ENCODE peak calls at places on chromosome 14, in ten cellular contexts. V, T, U, N, O, P, X, B, H and Y are unnamed samples. For H3K27me3, the result is how much of the 10 kb centered on the place peaks cover.

GRCh38 chr14:78714722-78715121 is 544.5 kb downstream of the NRXN3 start:
- DNase-seq in O (no peak), U (no peak), B (no peak), N (no peak), H (no peak), X (no peak), T (no peak), V (no peak), P (no peak), Y (no peak)

GRCh38 chr14:80055912-80056801 is 155.1 kb downstream of the DIO2 start:
- DNase-seq in H (no peak), T (no peak), X (no peak), U (peak), O (no peak), N (no peak), B (no peak), P (peak), V (peak), Y (peak)

GRCh38 chr14:101559624-101560533 is 1.4 kb upstream of the DIO3 start:
- DNase-seq in P (peak), O (no peak), H (no peak), V (peak), U (peak), T (no peak), N (no peak), B (no peak), X (no peak), Y (peak)

GRCh38 chr14:79639638-79640037 is 571.7 kb downstream of the DIO2 start:
- DNase-seq in U (no peak), N (no peak), O (no peak), X (no peak), V (no peak), H (no peak), P (no peak), T (no peak), B (no peak), Y (no peak)

GRCh38 chr14:51093371-51094281 is 1.3 kb downstream of the TRIM9 start:
- DNase-seq in V (peak), U (peak), N (peak), H (no peak), B (peak), X (no peak), P (peak), O (no peak), T (no peak), Y (peak)

GRCh38 chr14:49962616-49963015 is 69.7 kb downstream of the ARF6 start:
- DNase-seq in O (no peak), N (no peak), U (no peak), P (no peak), T (no peak), H (no peak), X (no peak), V (no peak), B (no peak), Y (no peak)

GRCh38 chr14:93092606-93093556 is 22.8 kb downstream of the ITPK1 start:
- DNase-seq in U (no peak), X (no peak), B (no peak), N (no peak), T (no peak), O (no peak), P (no peak), H (no peak), V (no peak), Y (peak)

GRCh38 chr14:69423279-69423678 is 24.8 kb downstream of the SLC39A9 start:
- DNase-seq in O (no peak), T (no peak), U (no peak), V (peak), B (no peak), P (no peak), N (no peak), X (no peak), H (no peak), Y (no peak)

GRCh38 chr14:104353921-104354701 is 215.7 kb downstream of the KIF26A start:
- DNase-seq in T (no peak), U (no peak), N (peak), V (no peak), O (no peak), B (no peak), P (no peak), H (no peak), X (no peak), Y (peak)

GRCh38 chr14:82999802-83000201 is 1466.1 kb upstream of the SEL1L start:
- DNase-seq in T (no peak), H (no peak), P (peak), V (no peak), U (peak), O (no peak), N (no peak), X (no peak), B (no peak), Y (no peak)

GRCh38 chr14:87170179-87170578 is 822.8 kb downstream of the GALC start:
- DNase-seq in H (no peak), B (no peak), X (no peak), V (no peak), T (no peak), U (peak), P (peak), O (no peak), N (no peak), Y (no peak)

GRCh38 chr14:90513151-90514014 is 116.6 kb downstream of the CALM1 start:
- DNase-seq in B (no peak), P (peak), N (peak), H (no peak), O (no peak), V (peak), T (peak), X (no peak), U (peak), Y (peak)

GRCh38 chr14:91317381-91318313 is 73.1 kb upstream of the GPR68 start:
- DNase-seq in X (no peak), N (peak), T (no peak), O (peak), P (no peak), V (peak), U (no peak), H (peak), B (peak), Y (no peak)

GRCh38 chr14:93527076-93527692 is 96.4 kb downstream of the UNC79 start:
- DNase-seq in B (no peak), N (no peak), V (no peak), X (no peak), T (no peak), P (no peak), U (no peak), O (no peak), H (no peak), Y (no peak)

GRCh38 chr14:96762650-96763049 is 34.5 kb upstream of the VRK1 start:
- DNase-seq in N (no peak), T (no peak), O (no peak), X (no peak), V (peak), B (no peak), U (peak), H (peak), P (peak), Y (peak)

GRCh38 chr14:94823556-94824341 is 53.8 kb upstream of the GSC start:
- DNase-seq in T (no peak), B (no peak), O (no peak), N (no peak), X (no peak), P (no peak), V (no peak), U (peak), H (no peak), Y (no peak)

GRCh38 chr14:27528328-27528727 is 930.5 kb upstream of the NOVA1 start:
- DNase-seq in U (peak), T (no peak), P (peak), X (no peak), O (no peak), H (no peak), V (peak), N (no peak), B (no peak), Y (peak)

GRCh38 chr14:23284654-23285529 is 1.0 kb downstream of the HOMEZ start:
- DNase-seq in X (no peak), H (no peak), N (no peak), P (no peak), O (no peak), B (no peak), V (peak), T (no peak), U (no peak), Y (no peak)

GRCh38 chr14:105279642-105280361 is 21.0 kb downstream of the BRF1 start:
- DNase-seq in V (no peak), N (no peak), U (no peak), T (no peak), B (no peak), X (no peak), O (no peak), H (no peak), P (no peak), Y (peak)

GRCh38 chr14:32233292-32233691 is 30.2 kb upstream of the RNU6-8 start:
- DNase-seq in P (no peak), U (no peak), O (no peak), B (no peak), H (no peak), V (peak), T (no peak), N (no peak), X (no peak), Y (no peak)

GRCh38 chr14:100234511-100234910 is 4.4 kb upstream of the YY1 start:
- DNase-seq in P (no peak), H (no peak), N (no peak), X (no peak), V (no peak), U (no peak), O (no peak), B (no peak), T (no peak), Y (no peak)

GRCh38 chr14:63727231-63727735 is 582 bp downstream of the SGPP1 start:
- DNase-seq in U (peak), T (peak), V (peak), P (peak), X (no peak), O (no peak), B (no peak), N (peak), H (peak), Y (peak)

GRCh38 chr14:72883963-72884362 is 9.9 kb downstream of the DPF3 start:
- DNase-seq in P (no peak), U (peak), T (no peak), X (no peak), B (peak), V (no peak), O (no peak), H (no peak), N (no peak), Y (no peak)

DNA sequence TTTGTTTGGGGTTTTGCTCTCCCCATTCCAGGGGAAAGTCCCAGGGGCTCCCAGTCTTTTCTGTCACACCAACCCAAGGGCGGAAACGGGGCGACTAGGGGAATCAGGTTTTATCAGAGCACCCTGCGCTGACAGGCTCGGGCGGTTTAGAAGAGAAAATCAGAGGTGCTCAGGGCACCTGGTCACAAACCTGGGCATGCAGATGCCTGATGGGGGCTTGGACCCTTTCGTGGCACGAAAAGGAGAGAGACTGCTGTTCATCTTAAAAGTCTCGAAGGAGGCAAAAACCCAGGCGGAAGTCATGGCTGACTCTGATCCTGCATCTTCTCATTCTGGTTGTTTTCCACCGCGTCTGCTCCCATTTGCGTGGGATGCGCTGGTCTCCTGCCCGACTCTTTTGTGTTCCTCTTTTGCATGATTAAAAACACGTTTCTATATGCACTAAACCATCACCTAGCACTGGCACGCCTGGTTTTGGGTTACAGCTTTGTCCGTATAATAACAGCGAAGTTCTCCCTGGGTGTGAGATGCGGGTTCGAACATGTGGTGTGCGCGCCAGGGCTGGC is 13.2 kb downstream of the OTX2 start:
- DNase-seq in P (no peak), X (no peak), B (no peak), H (no peak), O (no peak), N (no peak), T (no peak), V (no peak), U (peak), Y (peak)
- H3K4me3 ChIP-seq in P (peak), X (no peak), B (no peak), H (no peak), O (no peak), N (no peak), T (peak), V (no peak), U (peak), Y (peak)

GRCh38 chr14:76376878-76377523 is 1.1 kb downstream of the ESRRB start:
- DNase-seq in P (peak), T (no peak), O (no peak), B (no peak), N (no peak), H (no peak), V (no peak), X (no peak), U (no peak), Y (peak)
- H3K27me3 ChIP-seq in P (half or more), T (half or more), O (under half), B (under half), N (under half), H (under half), V (half or more), X (half or more), U (half or more), Y (half or more)

GRCh38 chr14:37566811-37567371 is 28.2 kb downstream of the FOXA1 start:
- DNase-seq in P (no peak), T (no peak), X (no peak), U (peak), H (no peak), N (no peak), B (no peak), O (no peak), V (peak), Y (no peak)
- H3K4me3 ChIP-seq in P (no peak), T (no peak), X (no peak), U (no peak), H (no peak), N (no peak), B (no peak), O (no peak), V (no peak), Y (no peak)

GRCh38 chr14:37591311-37591940 is 3.6 kb downstream of the FOXA1 start:
- DNase-seq in T (no peak), P (peak), H (no peak), U (peak), N (no peak), X (no peak), B (no peak), V (no peak), O (no peak), Y (peak)
- H3K27me3 ChIP-seq in T (half or more), P (half or more), H (under half), U (half or more), N (half or more), X (half or more), B (under half), V (half or more), O (under half), Y (half or more)